ENCODE peak calls at places on chromosomes 7 and 10, in four cellular contexts. V is left ventricle myocardium inferior; W is CD4-positive, CD25-positive, alpha-beta regulatory T cell; C is lower lobe of right lung. M is an unnamed sample.

GRCh38 chr7:24788075-24788474 is 30.8 kb upstream of the GSDME start:
- DNase-seq in V (no peak), W (no peak), C (no peak), M (no peak)

GRCh38 chr7:51045319-51046102 is 262.8 kb upstream of the GRB10 start:
- DNase-seq in V (no peak), W (no peak), C (no peak), M (no peak)

GRCh38 chr10:8321990-8322389 is 267.5 kb downstream of the GATA3 start:
- DNase-seq in V (no peak), W (no peak), C (no peak), M (no peak)

GRCh38 chr10:99619090-99619800 is 994 bp downstream of the SLC25A28 start:
- DNase-seq in V (no peak), W (no peak), C (no peak), M (no peak)

GRCh38 chr10:1293147-1293546 is 237.0 kb downstream of the WDR37 start:
- DNase-seq in V (no peak), W (no peak), C (no peak), M (no peak)

GRCh38 chr10:413662-414071 is 275.8 kb downstream of the DIP2C start:
- DNase-seq in V (no peak), W (no peak), C (no peak), M (no peak)

GRCh38 chr7:31497501-31497900 is 16.4 kb upstream of the ITPRID1 start:
- DNase-seq in V (no peak), W (no peak), C (no peak), M (no peak)

GRCh38 chr10:59470570-59470969 is 108.2 kb upstream of the FAM13C start:
- DNase-seq in V (no peak), W (no peak), C (no peak), M (no peak)

GRCh38 chr10:59127991-59128390 is 48.5 kb upstream of the PHYHIPL start:
- DNase-seq in V (no peak), W (no peak), C (no peak), M (no peak)

GRCh38 chr7:22566592-22566991 is 66.6 kb upstream of the STEAP1B start:
- DNase-seq in V (no peak), W (no peak), C (no peak), M (no peak)
- H3K4me1 ChIP-seq in V (peaks cover 47% of the 10 kb centered on the region), W (peaks cover 7% of the 10 kb centered on the region), C (peaks cover 69% of the 10 kb centered on the region), M (peaks cover 44% of the 10 kb centered on the region)

DNA sequence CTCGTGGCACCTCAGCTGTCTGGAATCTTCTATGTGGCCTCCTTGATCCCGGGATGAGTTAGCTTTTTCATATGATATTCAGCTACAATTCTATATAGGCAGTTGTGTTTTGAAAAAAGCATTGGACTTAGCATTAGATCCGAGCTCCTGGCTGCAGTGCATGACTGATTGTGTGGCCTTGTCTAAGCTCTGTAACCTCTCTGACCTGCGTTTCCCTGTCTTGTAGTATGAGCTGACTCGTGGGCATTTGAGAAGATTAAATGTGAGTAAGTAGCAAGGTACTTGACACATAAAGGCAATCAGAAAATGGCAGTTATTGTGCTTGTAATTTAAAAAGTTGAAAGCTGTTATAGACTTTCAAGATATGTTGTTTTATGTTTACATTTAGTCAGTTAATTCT is 85.9 kb downstream of the CCNY start:
- DNase-seq in V (no peak), W (no peak), C (no peak), M (no peak)
- H3K4me1 ChIP-seq in V (peaks cover 98% of the 10 kb centered on the region), W (no peaks in the 10 kb centered on the region), C (peaks cover 75% of the 10 kb centered on the region), M (no peaks in the 10 kb centered on the region)

DNA sequence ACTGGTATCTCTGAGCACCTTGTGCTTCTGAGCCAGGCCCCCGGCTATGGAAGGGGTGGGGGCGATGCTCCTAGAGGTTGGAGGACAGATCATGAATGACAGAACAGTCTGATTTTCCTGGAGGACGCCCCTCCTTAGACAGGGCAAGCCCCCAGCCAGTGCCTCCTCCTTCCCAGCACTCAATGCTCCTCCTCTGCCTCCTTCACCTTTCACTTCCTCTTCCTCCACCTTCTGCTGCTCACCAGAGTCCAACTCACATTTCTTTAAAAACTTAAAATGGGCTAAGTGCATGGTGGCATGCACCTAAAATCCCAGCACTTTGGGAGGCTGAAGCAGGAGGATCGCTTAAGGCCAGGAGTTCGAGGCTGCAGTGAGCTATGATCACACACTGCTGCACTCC is 71.1 kb upstream of the CUX1 start:
- DNase-seq in V (no peak), W (no peak), C (no peak), M (no peak)
- H3K4me1 ChIP-seq in V (peaks cover 13% of the 10 kb centered on the region), W (peaks cover 24% of the 10 kb centered on the region), C (peaks cover 5% of the 10 kb centered on the region), M (peaks cover 8% of the 10 kb centered on the region)

GRCh38 chr7:17312641-17313040 is 14.2 kb downstream of the AHR start:
- DNase-seq in V (no peak), W (no peak), C (no peak), M (no peak)

GRCh38 chr7:17307969-17308648 is 9.7 kb downstream of the AHR start:
- DNase-seq in V (no peak), W (no peak), C (no peak), M (no peak)

GRCh38 chr7:17315974-17316373 is 17.5 kb downstream of the AHR start:
- DNase-seq in V (no peak), W (no peak), C (no peak), M (no peak)

GRCh38 chr7:17313175-17313574 is 14.7 kb downstream of the AHR start:
- DNase-seq in V (no peak), W (no peak), C (no peak), M (no peak)

GRCh38 chr7:17311952-17312351 is 13.5 kb downstream of the AHR start:
- DNase-seq in V (no peak), W (no peak), C (no peak), M (no peak)
- H3K4me1 ChIP-seq in V (peaks cover 67% of the 10 kb centered on the region), W (peaks cover 30% of the 10 kb centered on the region), C (peaks cover 79% of the 10 kb centered on the region), M (peaks cover 15% of the 10 kb centered on the region)